ENCODE peak calls at places on chromosome 10, in eight cellular contexts. Z is NCI-H2171 treated with DMSO at 0.1 percent for 48 hours; N is memory B cell; M is stimulated activated CD8-positive, alpha-beta memory T cell treated with anti-CD3 and anti-CD28 coated beads, Interleukin-15, amount 100 ng/mL, for 1 hour; P is EH; S is brain microvascular endothelial cell; U is T-helper 9 cell; Y is activated CD8-positive, alpha-beta memory T cell treated with anti-CD3 and anti-CD28 coated beads for 48 hours. B is an unnamed sample.

GRCh38 chr10:78288716-78289115 is 255.1 kb downstream of the RPS24 start:
- DNase-seq in Z (peak; percentile 31), S (no peak), N (no peak), M (no peak), P (no peak), U (no peak), Y (no peak), B (no peak)

GRCh38 chr10:122190553-122190952 is 80.5 kb upstream of the BTBD16 start:
- DNase-seq in Y (no peak), P (peak; percentile 83), U (no peak), N (no peak), S (no peak), Z (no peak), M (no peak), B (no peak)

GRCh38 chr10:33385686-33386085 is 51.2 kb upstream of the NRP1 start:
- DNase-seq in S (no peak), N (no peak), M (no peak), U (no peak), Z (no peak), P (no peak), Y (no peak), B (no peak)

GRCh38 chr10:11875499-11876281 is 52.5 kb downstream of the PROSER2 start:
- DNase-seq in M (no peak), N (no peak), Z (no peak), Y (no peak), P (peak; percentile 95), U (no peak), S (peak; percentile 79), B (peak; percentile 45)

GRCh38 chr10:116690356-116691078 is 51.8 kb downstream of the HSPA12A start:
- DNase-seq in U (no peak), Y (no peak), P (no peak), S (no peak), Z (no peak), N (no peak), M (no peak), B (no peak)

GRCh38 chr10:79392506-79393176 is 45.4 kb downstream of the PPIF start:
- DNase-seq in Y (no peak), S (no peak), Z (no peak), M (no peak), P (no peak), U (no peak), N (no peak), B (no peak)

GRCh38 chr10:33412261-33413092 is 78.0 kb upstream of the NRP1 start:
- DNase-seq in U (no peak), Y (no peak), Z (no peak), M (no peak), P (peak; percentile 94), S (peak; percentile 92), N (no peak), B (peak; percentile 10)

GRCh38 chr10:78342787-78343186 is 309.1 kb downstream of the RPS24 start:
- DNase-seq in Z (no peak), S (no peak), P (no peak), U (no peak), Y (no peak), M (no peak), N (no peak), B (no peak)

GRCh38 chr10:4343798-4344370 is 482.1 kb upstream of the AKR1E2 start:
- DNase-seq in U (no peak), Y (no peak), M (no peak), S (no peak), N (no peak), P (peak; percentile 39), Z (no peak), B (no peak)

GRCh38 chr10:107409517-107409916 is 245.0 kb upstream of the SORCS1 start:
- DNase-seq in S (peak; percentile 1), M (no peak), N (no peak), Z (peak; percentile 21), U (no peak), P (peak; percentile 50), Y (no peak), B (no peak)

GRCh38 chr10:11026761-11027160 is 9.1 kb downstream of the CELF2 start:
- DNase-seq in Y (no peak), U (no peak), S (no peak), M (no peak), N (no peak), P (no peak), Z (no peak), B (no peak)

GRCh38 chr10:97023401-97024180 is 162.2 kb downstream of the SLIT1 start:
- DNase-seq in P (no peak), Y (no peak), M (no peak), N (no peak), Z (no peak), U (no peak), S (no peak), B (no peak)

GRCh38 chr10:110382695-110383094 is 78.0 kb upstream of the SMNDC1 start:
- DNase-seq in S (no peak), M (no peak), Z (no peak), N (no peak), P (no peak), Y (no peak), U (no peak), B (no peak)

GRCh38 chr10:112960151-112960681 is 10.2 kb downstream of the TCF7L2 start:
- DNase-seq in M (no peak), Y (no peak), Z (no peak), P (peak; percentile 79), U (no peak), N (no peak), S (peak; percentile 40), B (no peak)

GRCh38 chr10:78337646-78338391 is 304.2 kb downstream of the RPS24 start:
- DNase-seq in P (peak; percentile 70), S (no peak), U (no peak), Z (no peak), M (no peak), N (no peak), Y (no peak), B (no peak)

GRCh38 chr10:5506751-5507648 is 7.6 kb upstream of the CALML5 start:
- DNase-seq in P (no peak), M (no peak), S (no peak), N (no peak), Y (no peak), U (no peak), Z (no peak), B (no peak)

GRCh38 chr10:12372846-12373245 is 23.5 kb downstream of the CAMK1D start:
- DNase-seq in Z (peak; percentile 31), P (no peak), M (no peak), U (no peak), Y (no peak), S (no peak), N (no peak), B (no peak)

GRCh38 chr10:49602380-49603023 is 7.6 kb upstream of the SLC18A3 start:
- DNase-seq in Z (no peak), S (no peak), Y (no peak), U (no peak), N (no peak), P (no peak), M (no peak), B (no peak)

GRCh38 chr10:10777279-10777678 is 240.4 kb upstream of the CELF2 start:
- DNase-seq in S (no peak), M (no peak), P (no peak), Y (no peak), N (no peak), Z (no peak), U (no peak), B (no peak)

GRCh38 chr10:43076876-43077420 is at the start of gene RET:
- DNase-seq in S (no peak), N (no peak), Z (no peak), P (peak; percentile 18), Y (no peak), U (no peak), M (no peak), B (no peak)

GRCh38 chr10:110034596-110034995 is 26.8 kb downstream of the ADD3 start:
- DNase-seq in U (no peak), Y (no peak), S (no peak), P (peak; percentile 61), Z (no peak), M (no peak), N (no peak), B (no peak)

GRCh38 chr10:86371691-86372090 is 5.1 kb upstream of the GRID1 start:
- DNase-seq in P (no peak), U (no peak), Z (no peak), Y (no peak), S (no peak), M (no peak), N (no peak), B (no peak)

GRCh38 chr10:103855424-103855823 is at the start of gene SH3PXD2A:
- DNase-seq in S (no peak), N (no peak), Y (no peak), M (no peak), P (peak; percentile 35), U (no peak), Z (peak; percentile 44), B (no peak)

GRCh38 chr10:76356557-76356956 is 925.1 kb downstream of the LRMDA start:
- DNase-seq in N (no peak), M (no peak), Y (no peak), U (no peak), Z (no peak), P (peak; percentile 48), S (peak; percentile 27), B (no peak)

GRCh38 chr10:132788180-132788830 is 2.4 kb upstream of the NKX6-2 start:
- DNase-seq in Z (no peak), U (no peak), M (no peak), N (no peak), S (no peak), Y (no peak), P (peak; percentile 31), B (no peak)

GRCh38 chr10:3783313-3783689 is 1.7 kb downstream of the KLF6 start:
- DNase-seq in M (no peak), N (no peak), Y (no peak), P (peak; percentile 88), Z (no peak), S (peak; percentile 50), U (peak; percentile 55), B (no peak)

GRCh38 chr10:99461230-99461629 is 30.8 kb upstream of the GOT1 start:
- DNase-seq in U (no peak), Z (no peak), N (no peak), Y (no peak), M (no peak), S (peak; percentile 65), P (peak; percentile 58), B (no peak)

GRCh38 chr10:5512881-5513698 is 11.7 kb upstream of the CALML3 start:
- DNase-seq in S (no peak), N (no peak), U (no peak), M (no peak), Y (no peak), P (no peak), Z (no peak), B (no peak)

GRCh38 chr10:70145166-70145665 is 1.3 kb downstream of the TYSND1 start:
- DNase-seq in N (no peak), S (no peak), M (no peak), U (no peak), P (peak; percentile 11), Z (no peak), Y (no peak), B (no peak)

GRCh38 chr10:36053271-36053670 is 411.2 kb upstream of the FZD8 start:
- DNase-seq in S (no peak), M (no peak), U (no peak), N (no peak), P (no peak), Y (no peak), Z (no peak), B (no peak)

GRCh38 chr10:110529596-110530011 is 31.9 kb downstream of the DUSP5 start:
- DNase-seq in P (no peak), Y (no peak), M (no peak), Z (no peak), S (no peak), U (peak; percentile 15), N (no peak), B (no peak)

GRCh38 chr10:46527241-46527811 is 29.1 kb downstream of the GPRIN2 start:
- DNase-seq in Z (no peak), N (no peak), U (no peak), P (no peak), Y (no peak), S (no peak), M (no peak), B (no peak)

GRCh38 chr10:69639291-69640195 is 9.5 kb downstream of the FAM241B start:
- DNase-seq in Z (peak; percentile 58), M (peak; percentile 49), P (peak; percentile 69), Y (no peak), S (peak; percentile 48), N (peak; percentile 47), U (peak; percentile 67), B (no peak)

GRCh38 chr10:123073187-123073586 is 62.6 kb upstream of the HMX3 start:
- DNase-seq in N (no peak), Z (no peak), U (no peak), M (no peak), S (no peak), P (no peak), Y (no peak), B (no peak)

B was measured in GOT3.